ENCODE peak calls at places on chromosomes 2 and 18, in seven cellular contexts. O is fibroblast of pulmonary artery, F is fibroblast of villous mesenchyme, K is foreskin fibroblast, M is HCT116, R is cardiac fibroblast, U is body of pancreas. A is an unnamed sample.

GRCh38 chr2:89829828-89830227 is 1138.4 kb downstream of the RPIA start:
- DNase-seq in O (no peak), F (no peak), K (no peak), M (no peak), R (no peak), U (no peak), A (no peak)

GRCh38 chr2:109166811-109167210 is 37.8 kb downstream of the SH3RF3 start:
- DNase-seq in O (peak; percentile 90), F (peak; percentile 81), K (peak; percentile 82), M (no peak), R (peak; percentile 82), U (no peak), A (peak; percentile 67)

GRCh38 chr2:217799553-217800432 is 203.0 kb downstream of the TNS1 start:
- DNase-seq in O (no peak), F (no peak), K (no peak), M (no peak), R (no peak), U (peak; percentile 1), A (no peak)

GRCh38 chr2:189580662-189581353 is at the start of gene SLC40A1:
- DNase-seq in O (peak; percentile 59), F (peak; percentile 57), K (peak; percentile 79), M (no peak), R (peak; percentile 75), U (peak; percentile 89), A (no peak)

GRCh38 chr2:39954346-39954745 is 175.3 kb upstream of the THUMPD2 start:
- DNase-seq in O (peak; percentile 10), F (no peak), K (peak; percentile 70), M (no peak), R (no peak), U (no peak), A (no peak)

GRCh38 chr2:60296219-60296955 is 257.1 kb downstream of the BCL11A start:
- DNase-seq in O (no peak), F (no peak), K (no peak), M (no peak), R (no peak), U (no peak), A (no peak)

GRCh38 chr2:54204476-54204875 is 51.6 kb downstream of the TSPYL6 start:
- DNase-seq in O (no peak), F (no peak), K (no peak), M (no peak), R (peak; percentile 5), U (no peak), A (no peak)

GRCh38 chr18:25646971-25647370 is 295.0 kb upstream of the ZNF521 start:
- DNase-seq in O (peak; percentile 8), F (peak; percentile 11), K (peak; percentile 72), M (no peak), R (peak; percentile 34), U (no peak), A (peak; percentile 76)

GRCh38 chr2:212713681-212714080 is 175.1 kb upstream of the ERBB4 start:
- DNase-seq in O (no peak), F (no peak), K (no peak), M (no peak), R (no peak), U (no peak), A (no peak)

GRCh38 chr2:229300814-229301213 is 29.7 kb upstream of the PID1 start:
- DNase-seq in O (peak; percentile 42), F (peak; percentile 17), K (peak; percentile 54), M (no peak), R (peak; percentile 22), U (no peak), A (no peak)

GRCh38 chr2:157440404-157441071 is 3.4 kb downstream of the CYTIP start:
- DNase-seq in O (no peak), F (no peak), K (no peak), M (no peak), R (no peak), U (no peak), A (no peak)

GRCh38 chr2:157442136-157442535 is 1.8 kb downstream of the CYTIP start:
- DNase-seq in O (no peak), F (no peak), K (no peak), M (no peak), R (no peak), U (no peak), A (no peak)

GRCh38 chr2:157441072-157441454 is 2.8 kb downstream of the CYTIP start:
- DNase-seq in O (peak; percentile 56), F (no peak), K (no peak), M (no peak), R (peak; percentile 74), U (peak; percentile 74), A (no peak)

GRCh38 chr2:157438907-157439791 is 4.7 kb downstream of the CYTIP start:
- DNase-seq in O (peak; percentile 40), F (no peak), K (peak; percentile 7), M (no peak), R (peak; percentile 59), U (no peak), A (peak; percentile 52)

DNA sequence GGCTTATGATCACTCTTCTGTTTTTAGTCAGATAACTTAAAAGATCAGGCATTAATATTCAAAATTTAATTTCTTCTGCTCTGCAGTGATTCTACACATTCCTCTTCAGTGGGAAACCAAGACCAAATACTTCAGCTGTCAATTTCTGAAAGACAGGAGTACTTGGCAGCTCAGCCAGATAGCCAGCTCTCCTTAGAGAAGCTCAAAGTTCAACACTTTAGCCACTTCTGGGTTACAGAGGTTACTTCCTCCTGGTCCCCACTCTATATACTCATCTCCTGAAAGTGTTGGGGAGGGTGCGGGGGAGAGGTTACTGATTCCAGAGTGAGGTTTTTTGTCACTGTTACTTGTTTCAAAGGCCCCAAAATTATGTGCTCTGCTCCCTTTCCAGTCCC is 4.1 kb downstream of the CYTIP start:
- DNase-seq in O (no peak), F (no peak), K (no peak), M (no peak), R (no peak), U (no peak), A (no peak)
- H3K4me3 ChIP-seq in O (no peak overlapping the region), F (no peak overlapping the region), K (no peak overlapping the region), M (no peak overlapping the region), R (no peak overlapping the region), U (no peak overlapping the region), A (no peak overlapping the region)

DNA sequence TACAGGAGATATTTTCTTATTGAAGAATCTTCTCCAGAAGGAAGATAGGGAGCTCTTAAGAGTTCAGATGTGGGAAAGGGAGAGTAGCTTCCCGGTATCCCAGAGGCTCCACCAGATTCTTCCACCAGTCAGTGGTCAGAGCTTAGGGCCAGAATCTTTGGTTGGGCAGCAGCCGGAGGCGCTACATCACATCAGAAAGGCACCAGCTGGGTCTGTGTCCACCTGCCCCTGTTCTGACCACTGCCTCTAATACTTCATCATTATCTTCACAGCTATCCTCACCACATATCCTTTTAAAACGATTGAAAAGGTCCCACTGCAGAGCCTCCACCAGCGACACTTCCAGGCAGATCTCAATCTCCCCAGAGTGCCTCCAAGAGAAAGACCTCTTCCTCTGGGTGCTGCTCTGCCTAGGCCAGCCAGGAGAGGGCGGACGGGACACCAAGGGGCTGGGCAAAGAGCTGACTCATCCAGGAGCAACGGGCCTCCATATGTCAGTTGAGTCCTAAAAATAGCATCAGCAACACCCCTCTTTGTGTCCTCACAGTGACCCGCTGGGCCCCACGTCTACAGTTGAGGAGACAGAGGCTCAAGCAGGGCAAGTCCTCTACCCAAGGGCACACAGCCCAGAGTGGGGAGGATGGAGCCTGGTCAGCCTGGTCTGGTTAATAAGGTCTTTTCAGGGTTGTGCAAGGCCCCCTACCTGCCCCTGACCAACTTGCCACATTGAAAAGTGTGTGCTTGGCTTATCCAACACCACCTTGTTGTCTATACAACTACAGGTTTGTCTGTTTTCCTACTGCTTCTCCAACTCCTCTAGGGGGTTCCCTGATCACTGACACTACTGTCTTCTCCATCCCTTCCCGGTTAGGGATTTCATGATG is 81.2 kb downstream of the ADD2 start:
- DNase-seq in O (peak; percentile 60), F (peak; percentile 52), K (peak; percentile 56), M (peak; percentile 48), R (peak; percentile 72), U (no peak), A (peak; percentile 31)
- TF ChIP-seq CTCF in O (peak; percentile 55), F (peak; percentile 57), K (peak; percentile 70), M (peak; percentile 71), R (peak; percentile 63), U (no peak), A (peak; percentile 61)

GRCh38 chr2:137179542-137179941 is 414.2 kb downstream of the THSD7B start:
- DNase-seq in O (no peak), F (no peak), K (no peak), M (no peak), R (no peak), U (no peak), A (no peak)
- H3K4me3 ChIP-seq in O (no peak overlapping the region), F (no peak overlapping the region), K (no peak overlapping the region), M (no peak overlapping the region), R (no peak overlapping the region), U (no peak overlapping the region), A (no peak overlapping the region)

GRCh38 chr18:37297106-37297505 is 268.5 kb downstream of the CELF4 start:
- DNase-seq in O (no peak), F (no peak), K (no peak), M (no peak), R (no peak), U (no peak), A (no peak)

GRCh38 chr18:37299471-37300304 is 265.9 kb downstream of the CELF4 start:
- DNase-seq in O (peak; percentile 99), F (peak; percentile 91), K (peak; percentile 96), M (peak; percentile 46), R (peak; percentile 99), U (peak; percentile 96), A (peak; percentile 87)

GRCh38 chr18:37289423-37289822 is 276.2 kb downstream of the CELF4 start:
- DNase-seq in O (no peak), F (no peak), K (no peak), M (no peak), R (no peak), U (no peak), A (no peak)

GRCh38 chr18:37298816-37299215 is 266.8 kb downstream of the CELF4 start:
- DNase-seq in O (no peak), F (no peak), K (no peak), M (no peak), R (no peak), U (no peak), A (no peak)

GRCh38 chr18:37294951-37295350 is 270.6 kb downstream of the CELF4 start:
- DNase-seq in O (peak; percentile 23), F (no peak), K (peak; percentile 9), M (no peak), R (peak; percentile 17), U (no peak), A (no peak)
- TF ChIP-seq CTCF in O (peak; percentile 52), F (peak; percentile 38), K (peak; percentile 26), M (peak; percentile 88), R (no peak), U (no peak), A (peak; percentile 42)

GRCh38 chr2:102063948-102064678 is 72.4 kb downstream of the IL1R2 start:
- DNase-seq in O (peak; percentile 100), F (peak; percentile 100), K (peak; percentile 99), M (peak; percentile 33), R (peak; percentile 100), U (peak; percentile 92), A (peak; percentile 98)
- H3K4me3 ChIP-seq in O (peak overlapping the region; percentile 26), F (peak overlapping the region; percentile 42), K (no peak overlapping the region), M (no peak overlapping the region), R (peak overlapping the region; percentile 31), U (no peak overlapping the region), A (no peak overlapping the region)

DNA sequence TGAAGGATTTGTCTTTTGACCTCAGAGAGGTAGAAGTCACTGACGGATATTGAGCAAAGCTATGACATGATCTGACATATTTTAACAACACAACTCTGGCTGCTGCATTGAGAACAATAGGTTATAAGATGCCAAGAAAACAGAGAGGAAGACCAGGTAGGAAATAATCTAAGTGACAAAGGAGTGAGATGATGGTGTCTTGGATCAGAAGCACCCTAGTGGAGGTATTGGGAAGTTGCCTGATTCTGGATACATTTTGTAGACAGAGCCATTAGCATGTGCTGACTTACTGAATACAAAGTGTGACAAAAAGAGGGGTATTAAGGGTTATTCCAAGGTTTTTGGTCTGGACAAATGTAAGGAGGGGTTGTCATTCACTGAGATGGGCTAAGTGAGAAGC is 1438.1 kb downstream of the DPP10 start:
- DNase-seq in O (no peak), F (no peak), K (no peak), M (no peak), R (no peak), U (no peak), A (no peak)
- TF ChIP-seq CTCF in O (no peak), F (no peak), K (no peak), M (peak; percentile 11), R (no peak), U (no peak), A (no peak)